ENCODE peak calls at places on chromosomes 3 and 15, in ten cellular contexts. N, E, A, J, I, K, Y, S, C and L are unnamed samples.

GRCh38 chr3:182889948-182890629 is 90.2 kb downstream of the DCUN1D1 start:
- DNase-seq in N (no peak), E (no peak), A (no peak), J (no peak), I (no peak), K (no peak), Y (no peak), S (no peak), C (no peak), L (no peak)

GRCh38 chr15:100211855-100212850 is 129.6 kb downstream of the ADAMTS17 start:
- DNase-seq in N (no peak), E (peak), A (no peak), J (no peak), I (no peak), K (no peak), Y (no peak), S (no peak), C (peak), L (no peak)

GRCh38 chr15:101501703-101502373 is 12.3 kb upstream of the PCSK6 start:
- DNase-seq in N (peak), E (no peak), A (peak), J (no peak), I (peak), K (no peak), Y (peak), S (no peak), C (peak), L (no peak)

GRCh38 chr3:130424837-130425236 is 79.4 kb downstream of the COL6A5 start:
- DNase-seq in N (no peak), E (no peak), A (no peak), J (no peak), I (no peak), K (no peak), Y (no peak), S (no peak), C (no peak), L (no peak)

GRCh38 chr15:31300208-31300661 is 26.4 kb upstream of the KLF13 start:
- DNase-seq in N (no peak), E (no peak), A (no peak), J (no peak), I (no peak), K (no peak), Y (no peak), S (no peak), C (peak), L (no peak)

GRCh38 chr3:81216192-81216591 is 545.3 kb downstream of the GBE1 start:
- DNase-seq in N (no peak), E (no peak), A (no peak), J (peak), I (no peak), K (no peak), Y (no peak), S (peak), C (no peak), L (no peak)

GRCh38 chr3:127732303-127732702 is 59.6 kb downstream of the ABTB1 start:
- DNase-seq in N (no peak), E (no peak), A (no peak), J (no peak), I (no peak), K (no peak), Y (no peak), S (no peak), C (no peak), L (no peak)

GRCh38 chr3:118781879-118782278 is 252.8 kb downstream of the IGSF11 start:
- DNase-seq in N (no peak), E (no peak), A (no peak), J (no peak), I (no peak), K (no peak), Y (no peak), S (no peak), C (no peak), L (no peak)

GRCh38 chr3:155392138-155392537 is 98.7 kb upstream of the STRIT1 start:
- DNase-seq in N (no peak), E (no peak), A (no peak), J (no peak), I (no peak), K (no peak), Y (no peak), S (no peak), C (no peak), L (no peak)

GRCh38 chr3:117524890-117525289 is 815.3 kb downstream of the TUSC7 start:
- DNase-seq in N (no peak), E (no peak), A (no peak), J (no peak), I (no peak), K (no peak), Y (no peak), S (peak), C (no peak), L (no peak)

GRCh38 chr15:73897441-73898261 is 24.3 kb downstream of the TBC1D21 start:
- DNase-seq in N (peak), E (peak), A (no peak), J (peak), I (no peak), K (peak), Y (peak), S (peak), C (peak), L (no peak)

GRCh38 chr3:46135475-46135874 is 72.6 kb downstream of the CCR1 start:
- DNase-seq in N (no peak), E (no peak), A (no peak), J (no peak), I (no peak), K (no peak), Y (no peak), S (no peak), C (no peak), L (no peak)

GRCh38 chr3:184642623-184643308 is 69.1 kb downstream of the MAGEF1 start:
- DNase-seq in N (no peak), E (no peak), A (no peak), J (no peak), I (no peak), K (no peak), Y (no peak), S (no peak), C (no peak), L (no peak)

GRCh38 chr3:15102833-15103232 is 3.9 kb upstream of the RBSN start:
- DNase-seq in N (no peak), E (no peak), A (peak), J (no peak), I (no peak), K (peak), Y (no peak), S (peak), C (no peak), L (no peak)

GRCh38 chr3:29465836-29466235 is 185.0 kb downstream of the RBMS3 start:
- DNase-seq in N (no peak), E (no peak), A (no peak), J (peak), I (no peak), K (peak), Y (no peak), S (peak), C (no peak), L (no peak)

GRCh38 chr15:67746450-67746849 is 78.9 kb upstream of the SKOR1 start:
- DNase-seq in N (no peak), E (no peak), A (no peak), J (no peak), I (no peak), K (no peak), Y (no peak), S (no peak), C (no peak), L (no peak)

GRCh38 chr15:99283739-99284138 is 32.5 kb downstream of the LRRC28 start:
- DNase-seq in N (no peak), E (no peak), A (no peak), J (no peak), I (no peak), K (no peak), Y (no peak), S (no peak), C (no peak), L (no peak)

GRCh38 chr15:51312132-51312531 is 26.3 kb downstream of the CYP19A1 start:
- DNase-seq in N (no peak), E (peak), A (no peak), J (no peak), I (no peak), K (no peak), Y (no peak), S (no peak), C (no peak), L (no peak)

GRCh38 chr3:10378742-10379141 is 57.8 kb upstream of the SEC13 start:
- DNase-seq in N (no peak), E (no peak), A (no peak), J (no peak), I (no peak), K (no peak), Y (no peak), S (no peak), C (no peak), L (no peak)

GRCh38 chr15:74610302-74610951 is 5.2 kb upstream of the CLK3 start:
- DNase-seq in N (no peak), E (peak), A (no peak), J (no peak), I (no peak), K (no peak), Y (no peak), S (no peak), C (no peak), L (no peak)

GRCh38 chr3:134708671-134709070 is 57.8 kb upstream of the KY start:
- DNase-seq in N (no peak), E (no peak), A (no peak), J (no peak), I (no peak), K (peak), Y (no peak), S (no peak), C (no peak), L (no peak)

GRCh38 chr3:7504886-7505775 is 644.2 kb downstream of the GRM7 start:
- DNase-seq in N (no peak), E (peak), A (no peak), J (no peak), I (no peak), K (peak), Y (no peak), S (peak), C (no peak), L (no peak)

GRCh38 chr3:194387926-194388418 is 11.1 kb downstream of the GP5 start:
- DNase-seq in N (no peak), E (no peak), A (no peak), J (no peak), I (no peak), K (no peak), Y (peak), S (no peak), C (peak), L (no peak)

GRCh38 chr3:79767953-79768282 is at the start of gene ROBO1:
- DNase-seq in N (no peak), E (no peak), A (no peak), J (no peak), I (no peak), K (no peak), Y (no peak), S (no peak), C (no peak), L (no peak)

GRCh38 chr3:71797455-71797854 is 12.5 kb upstream of the PROK2 start:
- DNase-seq in N (no peak), E (no peak), A (no peak), J (no peak), I (no peak), K (no peak), Y (no peak), S (no peak), C (no peak), L (no peak)

GRCh38 chr15:36617529-36618196 is 38.2 kb downstream of the CDIN1 start:
- DNase-seq in N (no peak), E (no peak), A (no peak), J (no peak), I (no peak), K (no peak), Y (peak), S (no peak), C (no peak), L (no peak)

GRCh38 chr15:82850731-82851130 is 41.3 kb downstream of the WHAMM start:
- DNase-seq in N (no peak), E (no peak), A (peak), J (no peak), I (no peak), K (no peak), Y (no peak), S (no peak), C (peak), L (no peak)